ENCODE peak calls at places on chromosome X, in five cellular contexts. Y is K562, T is IMR-90, P is DND-41, G is Karpas-422. L is an unnamed sample.

GRCh38 chrX:150575415-150575814 is 7.0 kb downstream of the MTM1 start:
- DNase-seq in T (peak; percentile 33), P (no peak), G (no peak), Y (no peak), L (no peak)

GRCh38 chrX:74421181-74422028 is at the start of gene SLC16A2:
- DNase-seq in G (no peak), Y (no peak), T (peak; percentile 79), P (peak; percentile 77), L (peak; percentile 83)

GRCh38 chrX:99469439-99469838 is 940.6 kb downstream of the PCDH19 start:
- DNase-seq in T (no peak), G (no peak), P (no peak), Y (no peak), L (no peak)

GRCh38 chrX:120419465-120419864 is 49.6 kb downstream of the LAMP2 start:
- DNase-seq in P (peak; percentile 33), T (no peak), Y (no peak), G (peak; percentile 60), L (no peak)

GRCh38 chrX:18702362-18703195 is 4.9 kb upstream of the PPEF1 start:
- DNase-seq in Y (no peak), T (peak; percentile 70), P (no peak), G (no peak), L (no peak)

GRCh38 chrX:150690126-150690525 is 3.1 kb upstream of the MTMR1 start:
- DNase-seq in T (peak; percentile 92), G (no peak), Y (no peak), P (no peak), L (no peak)

GRCh38 chrX:154401918-154402621 is 3.9 kb downstream of the RPL10 start:
- DNase-seq in P (no peak), Y (no peak), T (peak; percentile 33), G (peak; percentile 63), L (no peak)

GRCh38 chrX:83508006-83508405 is at the start of gene POU3F4:
- DNase-seq in P (no peak), T (no peak), Y (no peak), G (no peak), L (peak; percentile 83)

GRCh38 chrX:116276191-116276700 is 105.7 kb downstream of the AGTR2 start:
- DNase-seq in T (no peak), G (no peak), Y (no peak), P (no peak), L (no peak)

GRCh38 chrX:132648870-132649269 is 160.0 kb upstream of the MBNL3 start:
- DNase-seq in Y (no peak), T (peak; percentile 7), P (no peak), G (no peak), L (no peak)

GRCh38 chrX:86066998-86067397 is 19.6 kb upstream of the CHM start:
- DNase-seq in G (peak; percentile 71), Y (no peak), T (no peak), P (no peak), L (no peak)

GRCh38 chrX:51893931-51894696 is 691 bp downstream of the MAGED1 start:
- DNase-seq in P (peak; percentile 57), T (peak; percentile 11), G (peak; percentile 44), Y (no peak), L (peak; percentile 59)

GRCh38 chrX:21778236-21778635 is 20.3 kb upstream of the SMPX start:
- DNase-seq in P (no peak), Y (no peak), G (no peak), T (no peak), L (no peak)

GRCh38 chrX:22795680-22796079 is 204.1 kb upstream of the DDX53 start:
- DNase-seq in P (no peak), G (no peak), T (no peak), Y (no peak), L (no peak)

GRCh38 chrX:27236681-27237080 is 226.5 kb downstream of the PPP4R3C start:
- DNase-seq in Y (no peak), G (no peak), P (no peak), T (no peak), L (no peak)

GRCh38 chrX:154486052-154486395 is 391 bp downstream of the UBL4A start:
- DNase-seq in P (peak; percentile 40), Y (peak; percentile 35), G (peak; percentile 69), T (no peak), L (no peak)

GRCh38 chrX:47240619-47241018 is 7.8 kb downstream of the USP11 start:
- DNase-seq in T (no peak), Y (no peak), P (no peak), G (no peak), L (no peak)

GRCh38 chrX:132490086-132490419 is 1.2 kb upstream of the MBNL3 start:
- DNase-seq in T (no peak), G (no peak), Y (no peak), P (no peak), L (peak; percentile 6)

GRCh38 chrX:28586291-28586690 is 955 bp upstream of the IL1RAPL1 start:
- DNase-seq in Y (no peak), P (no peak), G (no peak), T (peak; percentile 45), L (peak; percentile 71)

GRCh38 chrX:134512566-134512965 is 52.6 kb downstream of the HPRT1 start:
- DNase-seq in Y (no peak), G (peak; percentile 51), P (no peak), T (peak; percentile 89), L (no peak)

GRCh38 chrX:125940985-125941384 is 225.1 kb downstream of the DCAF12L2 start:
- DNase-seq in G (no peak), P (no peak), T (no peak), Y (no peak), L (no peak)

GRCh38 chrX:68508799-68509198 is 9.9 kb downstream of the YIPF6 start:
- DNase-seq in T (no peak), G (no peak), P (no peak), Y (peak; percentile 26), L (peak; percentile 18)

GRCh38 chrX:105744291-105744690 is 78.0 kb upstream of the NRK start:
- DNase-seq in Y (no peak), G (no peak), P (no peak), T (no peak), L (no peak)

GRCh38 chrX:114841051-114841450 is 176.4 kb downstream of the IL13RA2 start:
- DNase-seq in P (no peak), T (peak; percentile 0), G (no peak), Y (no peak), L (no peak)

GRCh38 chrX:18640686-18641085 is 31.2 kb downstream of the RS1 start:
- DNase-seq in P (no peak), T (no peak), Y (no peak), G (no peak), L (peak; percentile 77)

GRCh38 chrX:19743386-19743785 is 144.0 kb downstream of the SH3KBP1 start:
- DNase-seq in T (no peak), P (no peak), Y (no peak), G (no peak), L (no peak)

GRCh38 chrX:135516376-135516775 is 4.1 kb upstream of the INTS6L start:
- DNase-seq in T (no peak), P (no peak), Y (peak; percentile 30), G (peak; percentile 51), L (peak; percentile 4)
- H2AFZ ChIP-seq in T (no peak overlapping the region), P (no peak overlapping the region), Y (peak overlapping the region; percentile 46), G (no peak overlapping the region), L (no peak overlapping the region)

GRCh38 chrX:48957477-48957826 is at the start of gene OTUD5:
- DNase-seq in Y (peak; percentile 66), P (peak; percentile 78), T (no peak), G (peak; percentile 89), L (no peak)
- H2AFZ ChIP-seq in Y (peak within 1 kb of the TSS; percentile 94), P (peak within 1 kb of the TSS; percentile 97), T (peak within 1 kb of the TSS; percentile 98), G (no peak within 1 kb of the TSS), L (peak within 1 kb of the TSS; percentile 88)

DNA sequence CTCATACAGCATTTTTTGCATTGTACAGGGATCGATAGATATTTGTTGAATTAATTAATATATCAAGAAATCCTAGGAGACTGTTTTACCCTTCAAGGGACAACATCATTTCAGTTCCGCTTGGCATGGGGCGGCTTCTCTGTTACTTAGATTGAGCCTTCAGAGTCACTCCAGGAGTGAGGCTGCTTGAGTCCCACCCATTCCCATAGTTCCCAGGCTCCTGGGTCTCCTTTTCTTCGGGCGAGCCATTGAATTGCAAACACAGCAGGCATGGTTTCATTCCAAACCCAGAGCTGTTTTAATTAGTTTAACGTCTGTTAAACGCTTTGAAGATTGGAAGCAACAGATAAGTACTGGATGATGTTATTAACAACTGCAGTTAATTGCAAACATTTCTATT is 590 bp upstream of the EDA start:
- DNase-seq in P (no peak), G (no peak), T (no peak), Y (no peak), L (peak; percentile 72)
- H2AFZ ChIP-seq in P (no peak overlapping the region), G (no peak overlapping the region), T (no peak overlapping the region), Y (no peak overlapping the region), L (no peak overlapping the region)

DNA sequence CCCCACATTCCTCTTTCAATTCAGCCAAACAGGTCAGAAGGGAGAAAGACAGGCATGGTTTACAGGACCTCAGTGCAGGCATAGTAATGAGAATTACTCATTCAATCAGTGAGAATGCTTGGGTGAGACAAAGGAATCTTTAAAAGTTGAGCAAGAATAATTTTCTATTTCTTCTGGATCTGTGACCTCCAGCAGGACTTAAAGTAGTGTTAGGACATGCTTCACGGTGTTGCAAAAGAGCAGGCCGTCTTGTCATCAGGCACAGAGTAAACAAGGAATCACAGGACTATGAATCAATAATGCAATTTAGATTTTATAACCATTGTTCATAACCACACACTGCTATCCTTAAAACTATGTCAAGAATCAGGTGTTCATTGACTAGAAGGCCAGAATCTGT is 130.6 kb upstream of the GLRA2 start:
- DNase-seq in T (no peak), P (no peak), G (no peak), Y (no peak), L (no peak)
- H2AFZ ChIP-seq in T (no peak overlapping the region), P (no peak overlapping the region), G (no peak overlapping the region), Y (no peak overlapping the region), L (no peak overlapping the region)

DNA sequence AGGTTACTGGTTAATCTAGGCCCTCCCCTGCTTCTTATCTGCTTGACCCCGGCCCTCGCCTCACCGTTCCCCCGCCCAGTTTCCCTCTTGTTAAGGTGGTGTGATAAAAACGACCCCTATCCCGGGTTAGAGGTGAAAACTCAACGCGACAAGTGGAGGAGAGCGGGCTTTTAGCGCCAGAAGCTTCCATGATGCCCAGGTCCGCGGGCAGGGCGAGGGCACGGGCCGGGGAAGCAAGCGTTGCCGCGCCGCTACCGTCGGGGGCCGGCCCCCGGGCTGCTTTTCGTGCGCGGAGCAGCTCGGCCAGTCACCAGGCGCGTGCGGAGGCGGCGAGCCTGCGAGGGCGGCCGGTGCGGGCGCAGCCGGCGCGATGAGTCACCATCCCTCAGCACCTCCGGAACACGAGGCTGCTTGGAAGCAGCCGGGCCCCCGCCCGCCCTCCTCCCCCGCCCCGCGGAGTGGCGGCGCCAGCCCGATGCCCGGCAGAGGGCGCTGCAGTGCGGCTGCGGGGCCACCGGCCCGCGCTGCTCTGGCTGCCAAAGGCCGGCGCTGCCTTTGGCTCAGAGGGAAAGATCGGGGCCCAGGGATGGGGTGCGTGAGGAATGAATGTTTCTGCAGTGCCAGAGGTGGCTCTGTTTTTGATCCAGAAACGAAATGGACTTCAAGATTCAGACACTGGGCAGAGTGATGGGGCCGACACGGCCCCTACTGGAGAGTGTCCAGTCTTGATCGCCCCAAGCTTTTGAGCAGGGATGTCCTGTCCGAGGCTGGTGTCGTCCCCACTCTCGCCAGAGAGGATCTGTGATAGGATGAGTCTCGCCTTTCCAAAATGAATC is 107.8 kb downstream of the NHSL2 start:
- DNase-seq in Y (peak; percentile 92), T (peak; percentile 90), P (peak; percentile 79), G (peak; percentile 77), L (peak; percentile 89)
- H2AFZ ChIP-seq in Y (peak overlapping the region; percentile 88), T (peak overlapping the region; percentile 85), P (no peak overlapping the region), G (no peak overlapping the region), L (no peak overlapping the region)

GRCh38 chrX:32448945-32449344 is 762.4 kb downstream of the DMD start:
- DNase-seq in P (no peak), G (no peak), Y (no peak), T (no peak), L (no peak)
- H2AFZ ChIP-seq in P (peak overlapping the region; percentile 62), G (peak overlapping the region; percentile 85), Y (no peak overlapping the region), T (no peak overlapping the region), L (no peak overlapping the region)